ENCODE peak calls at places on chromosomes 5 and 9, in six cellular contexts. Y is H9, E is IMR-90, I is neuronal stem cell, J is H1, X is mesenchymal stem cell. T is an unnamed sample.

GRCh38 chr9:130243015-130243881 is 22.3 kb upstream of the HMCN2 start:
- DNase-seq in Y (peak), E (peak), I (peak), J (peak), X (peak), T (peak)

GRCh38 chr9:27337833-27338526 is 41.0 kb upstream of the EQTN start:
- DNase-seq in Y (no peak), E (no peak), I (no peak), J (no peak), X (no peak), T (no peak)

GRCh38 chr5:157214399-157214798 is 33.8 kb downstream of the ITK start:
- DNase-seq in Y (no peak), E (no peak), I (no peak), J (no peak), X (no peak), T (no peak)

GRCh38 chr5:77630246-77631165 is 8.0 kb downstream of the OTP start:
- DNase-seq in Y (peak), E (no peak), I (no peak), J (peak), X (peak), T (peak)

GRCh38 chr5:80706835-80707447 is 52.2 kb upstream of the DHFR start:
- DNase-seq in Y (no peak), E (no peak), I (no peak), J (no peak), X (peak), T (no peak)

GRCh38 chr5:41097642-41098041 is 26.5 kb upstream of the MROH2B start:
- DNase-seq in Y (no peak), E (no peak), I (no peak), J (no peak), X (no peak), T (no peak)

GRCh38 chr5:72427488-72428437 is 79.4 kb downstream of the ZNF366 start:
- DNase-seq in Y (peak), E (peak), I (peak), J (no peak), X (peak), T (no peak)

GRCh38 chr9:37517977-37518376 is 32.2 kb downstream of the POLR1E start:
- DNase-seq in Y (no peak), E (no peak), I (no peak), J (no peak), X (no peak), T (no peak)

GRCh38 chr5:157554180-157555030 is 21.2 kb downstream of the ADAM19 start:
- DNase-seq in Y (no peak), E (no peak), I (no peak), J (no peak), X (no peak), T (no peak)

GRCh38 chr5:10724799-10725507 is 36.1 kb downstream of the DAP start:
- DNase-seq in Y (no peak), E (peak), I (no peak), J (no peak), X (peak), T (no peak)

GRCh38 chr9:132637801-132638200 is 32.0 kb downstream of the DDX31 start:
- DNase-seq in Y (no peak), E (no peak), I (no peak), J (no peak), X (no peak), T (no peak)

GRCh38 chr9:132267660-132268059 is 87.1 kb downstream of the SETX start:
- DNase-seq in Y (no peak), E (no peak), I (no peak), J (peak), X (no peak), T (no peak)

GRCh38 chr5:109689740-109690455 is at the start of gene MAN2A1:
- DNase-seq in Y (peak), E (peak), I (peak), J (peak), X (peak), T (peak)

GRCh38 chr5:170278611-170279500 is 18.7 kb downstream of the LCP2 start:
- DNase-seq in Y (peak), E (no peak), I (no peak), J (no peak), X (no peak), T (no peak)

GRCh38 chr5:79922626-79923025 is 68.4 kb downstream of the MTX3 start:
- DNase-seq in Y (no peak), E (no peak), I (no peak), J (no peak), X (no peak), T (no peak)

GRCh38 chr5:891837-892389 is 688 bp downstream of the BRD9 start:
- DNase-seq in Y (no peak), E (peak), I (no peak), J (no peak), X (peak), T (no peak)

GRCh38 chr5:4945296-4945695 is 194.8 kb upstream of the ADAMTS16 start:
- DNase-seq in Y (no peak), E (no peak), I (no peak), J (no peak), X (no peak), T (no peak)

GRCh38 chr5:83470920-83471404 is 582 bp upstream of the VCAN start:
- DNase-seq in Y (no peak), E (no peak), I (no peak), J (peak), X (peak), T (no peak)

GRCh38 chr9:98193336-98193944 is 1.0 kb upstream of the CORO2A start:
- DNase-seq in Y (no peak), E (no peak), I (no peak), J (no peak), X (no peak), T (no peak)

GRCh38 chr5:73690015-73690414 is 64.0 kb downstream of the ARHGEF28 start:
- DNase-seq in Y (no peak), E (no peak), I (no peak), J (no peak), X (no peak), T (no peak)

GRCh38 chr5:173730610-173731302 is 114.3 kb upstream of the BOD1 start:
- DNase-seq in Y (no peak), E (no peak), I (no peak), J (no peak), X (no peak), T (no peak)

GRCh38 chr9:127680226-127680625 is 26.6 kb upstream of the CFAP157 start:
- DNase-seq in Y (no peak), E (no peak), I (no peak), J (no peak), X (no peak), T (no peak)

GRCh38 chr9:4069457-4070162 is 230.3 kb downstream of the GLIS3 start:
- DNase-seq in Y (no peak), E (no peak), I (no peak), J (no peak), X (peak), T (no peak)

GRCh38 chr9:100718717-100719116 is 140.8 kb downstream of the CAVIN4 start:
- DNase-seq in Y (no peak), E (no peak), I (no peak), J (no peak), X (no peak), T (no peak)

GRCh38 chr5:54173251-54173650 is 137.1 kb downstream of the ARL15 start:
- DNase-seq in Y (no peak), E (no peak), I (no peak), J (no peak), X (no peak), T (no peak)

GRCh38 chr9:130345993-130346385 is 80.4 kb downstream of the HMCN2 start:
- DNase-seq in Y (no peak), E (no peak), I (no peak), J (no peak), X (no peak), T (no peak)

GRCh38 chr5:175471628-175472027 is 6.7 kb upstream of the SFXN1 start:
- DNase-seq in Y (no peak), E (no peak), I (no peak), J (no peak), X (no peak), T (peak)

GRCh38 chr9:22975921-22976320 is 529.3 kb downstream of the DMRTA1 start:
- DNase-seq in Y (no peak), E (peak), I (no peak), J (no peak), X (no peak), T (no peak)

GRCh38 chr5:103883143-103883542 is 320.6 kb upstream of the NUDT12 start:
- DNase-seq in Y (no peak), E (no peak), I (no peak), J (no peak), X (no peak), T (no peak)

GRCh38 chr5:167790462-167791260 is 500.8 kb upstream of the WWC1 start:
- DNase-seq in Y (no peak), E (peak), I (no peak), J (no peak), X (no peak), T (no peak)

GRCh38 chr5:125337222-125337768 is 590.9 kb upstream of the ZNF608 start:
- DNase-seq in Y (no peak), E (peak), I (no peak), J (no peak), X (peak), T (no peak)

GRCh38 chr9:17628617-17629016 is 49.8 kb downstream of the SH3GL2 start:
- DNase-seq in Y (no peak), E (no peak), I (no peak), J (no peak), X (no peak), T (no peak)

GRCh38 chr5:178331491-178331981 is 98.9 kb upstream of the PHYKPL start:
- DNase-seq in Y (no peak), E (no peak), I (no peak), J (no peak), X (no peak), T (peak)

GRCh38 chr9:123360161-123361085 is 4.4 kb downstream of the CRB2 start:
- DNase-seq in Y (peak), E (no peak), I (peak), J (peak), X (peak), T (no peak)

GRCh38 chr9:16871358-16872151 is 1.1 kb upstream of the BNC2 start:
- DNase-seq in Y (peak), E (peak), I (peak), J (peak), X (peak), T (peak)

GRCh38 chr5:143887302-143887638 is 75.3 kb downstream of the HMHB1 start:
- DNase-seq in Y (no peak), E (peak), I (no peak), J (no peak), X (peak), T (no peak)

GRCh38 chr9:136107953-136108647 is 10.6 kb downstream of the TMEM250 start:
- DNase-seq in Y (peak), E (no peak), I (no peak), J (no peak), X (no peak), T (peak)

GRCh38 chr9:136108648-136109266 is 9.9 kb downstream of the TMEM250 start:
- DNase-seq in Y (no peak), E (no peak), I (no peak), J (no peak), X (no peak), T (peak)

GRCh38 chr9:136110082-136111061 is 8.3 kb downstream of the TMEM250 start:
- DNase-seq in Y (peak), E (peak), I (no peak), J (no peak), X (peak), T (no peak)

GRCh38 chr9:136111190-136111589 is 7.5 kb downstream of the TMEM250 start:
- DNase-seq in Y (no peak), E (no peak), I (no peak), J (no peak), X (no peak), T (no peak)

DNA sequence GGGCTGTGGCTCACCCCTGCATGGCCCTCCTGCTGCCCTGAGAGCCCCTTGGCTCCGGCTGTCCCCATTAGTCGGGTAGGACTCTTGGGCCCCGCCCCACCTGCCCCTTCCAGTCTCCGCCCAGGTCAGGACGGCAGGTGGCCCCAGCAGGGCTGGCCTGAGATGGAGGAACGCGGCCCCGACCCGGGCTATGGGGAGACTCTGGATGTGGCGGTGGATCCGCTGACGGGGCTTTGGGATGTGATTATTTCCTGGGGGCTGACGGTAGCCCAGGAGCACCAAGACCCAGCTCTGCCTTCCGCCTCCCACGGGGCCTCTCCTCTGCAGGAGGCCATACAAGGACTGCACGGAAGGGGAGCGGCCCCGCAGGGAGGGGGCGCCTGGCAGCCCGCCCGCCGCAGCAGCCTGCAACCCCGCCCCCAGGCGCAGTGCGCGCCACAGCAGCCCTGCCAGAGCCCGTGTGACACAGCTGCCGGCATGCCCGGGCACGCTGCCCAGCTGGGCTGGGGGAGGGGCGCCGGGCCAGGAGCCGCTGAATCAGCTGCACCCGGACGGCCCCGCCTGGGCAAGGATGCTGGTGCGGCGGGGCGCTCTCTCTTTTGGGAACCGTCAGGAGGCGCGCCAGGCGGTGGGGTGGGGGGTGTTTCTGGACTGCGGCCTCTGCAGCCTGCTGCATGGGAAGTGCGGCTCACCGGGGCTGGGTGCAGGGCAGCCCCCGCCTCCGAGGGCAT is 9.2 kb downstream of the TMEM250 start:
- DNase-seq in Y (peak), E (peak), I (no peak), J (peak), X (peak), T (peak)
- H3K9ac ChIP-seq in Y (no peak), E (peak), I (peak), J (peak), X (peak), T (no peak)

GRCh38 chr5:141880961-141881801 is 3.0 kb upstream of the PCDH1 start:
- DNase-seq in Y (no peak), E (no peak), I (no peak), J (peak), X (no peak), T (no peak)
- H4K91ac ChIP-seq in Y (no peak), E (no peak), I (no peak), J (peak), X (no peak), T (no peak)

GRCh38 chr9:90915693-90916092 is 114.1 kb downstream of the SYK start:
- DNase-seq in Y (peak), E (peak), I (no peak), J (peak), X (peak), T (peak)
- H3K9ac ChIP-seq in Y (no peak), E (no peak), I (no peak), J (no peak), X (peak), T (no peak)

DNA sequence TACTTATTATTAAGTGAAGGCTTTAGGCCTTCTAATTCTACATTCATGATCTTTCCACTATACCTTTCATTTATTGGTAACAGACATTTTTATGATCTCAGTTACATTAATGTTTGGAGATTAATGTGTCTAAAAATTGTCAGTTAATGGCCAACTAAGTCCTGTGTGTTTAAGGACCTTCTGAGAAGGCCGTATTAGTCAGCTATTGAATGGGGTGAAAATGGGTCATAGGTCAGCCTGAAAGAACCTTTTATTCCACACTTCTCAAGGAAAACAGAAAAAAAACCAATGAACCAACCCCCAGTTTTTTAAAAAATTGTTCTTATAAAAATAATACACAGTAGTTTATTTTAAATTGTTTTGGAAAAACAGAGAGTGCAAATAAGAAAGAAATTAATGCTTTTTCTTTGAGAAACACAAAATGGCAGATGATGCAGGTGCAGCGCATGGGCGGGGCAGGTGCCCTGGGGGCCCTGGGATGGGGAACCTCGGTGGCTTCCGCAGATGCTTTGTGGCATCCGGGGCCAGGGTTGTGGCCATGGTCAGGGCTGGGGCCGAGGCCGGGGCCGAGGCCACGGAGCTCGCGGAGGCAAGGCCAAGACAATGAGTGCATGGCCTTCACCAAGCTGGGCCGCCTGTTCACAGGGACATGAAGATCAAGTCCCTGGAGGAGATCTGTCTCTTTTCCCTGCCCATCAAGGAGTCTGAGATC is 141.9 kb downstream of the SPATA31D1 start:
- DNase-seq in Y (no peak), E (no peak), I (no peak), J (no peak), X (no peak), T (no peak)
- H4K91ac ChIP-seq in Y (no peak), E (no peak), I (no peak), J (no peak), X (no peak), T (no peak)

DNA sequence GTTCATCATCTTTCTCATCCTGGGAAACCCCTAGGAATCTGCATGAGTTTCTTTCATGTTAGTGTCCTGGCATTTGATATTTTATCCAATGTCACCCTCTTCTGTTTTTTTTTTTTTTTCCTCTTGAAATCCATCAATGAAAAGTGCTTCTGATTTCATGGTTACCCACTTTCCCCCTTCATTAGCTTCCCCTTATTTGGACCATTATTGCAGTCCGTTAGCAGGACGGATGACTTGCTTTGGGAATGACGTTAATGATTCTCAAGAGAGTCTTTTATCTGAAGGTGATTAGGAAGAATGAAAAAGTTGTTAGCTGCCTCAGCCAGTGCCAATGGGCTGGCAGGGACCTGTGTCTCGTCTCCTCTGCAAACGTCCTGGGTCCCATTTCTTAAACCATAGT is 134.7 kb downstream of the SEMA6A start:
- DNase-seq in Y (no peak), E (no peak), I (no peak), J (no peak), X (no peak), T (no peak)
- H3K9ac ChIP-seq in Y (no peak), E (no peak), I (no peak), J (no peak), X (no peak), T (no peak)

GRCh38 chr9:14246951-14247350 is 67.0 kb downstream of the NFIB start:
- DNase-seq in Y (no peak), E (no peak), I (no peak), J (no peak), X (peak), T (no peak)
- H4K91ac ChIP-seq in Y (no peak), E (no peak), I (no peak), J (no peak), X (no peak), T (no peak)

T was measured in trophoblast cell.